ENCODE peak calls at places on chromosomes 13 and 19, in seven cellular contexts. T is dorsolateral prefrontal cortex; X is spleen; S is aorta; G is GM23248; Q is effector memory CD4-positive, alpha-beta T cell; W is CD4-positive, alpha-beta T cell. I is an unnamed sample.

GRCh38 chr13:25415196-25415595 is 43.4 kb downstream of the ATP8A2 start:
- DNase-seq in Q (no peak), T (no peak), G (no peak), W (no peak), X (no peak), S (no peak), I (no peak)

GRCh38 chr13:96499646-96500045 is 409.7 kb downstream of the HS6ST3 start:
- DNase-seq in Q (no peak), T (peak; percentile 31), G (no peak), X (no peak), W (no peak), S (no peak), I (no peak)

GRCh38 chr19:17211547-17212446 is 3.4 kb upstream of the USE1 start:
- DNase-seq in G (no peak), X (peak; percentile 76), S (peak; percentile 55), T (no peak), W (no peak), Q (no peak), I (no peak)

GRCh38 chr19:611506-611869 is 21.8 kb downstream of the HCN2 start:
- DNase-seq in X (no peak), S (no peak), T (no peak), W (no peak), G (peak; percentile 98), Q (no peak), I (peak; percentile 71)

GRCh38 chr19:3642987-3643386 is 16.4 kb upstream of the CACTIN start:
- DNase-seq in S (no peak), W (no peak), G (peak; percentile 32), X (no peak), T (no peak), Q (no peak), I (no peak)

GRCh38 chr19:40363128-40363527 is 14.6 kb downstream of the PLD3 start:
- DNase-seq in G (no peak), S (no peak), X (no peak), W (no peak), Q (no peak), T (no peak), I (no peak)

GRCh38 chr13:46679369-46680180 is 117.4 kb downstream of the ESD start:
- DNase-seq in G (peak; percentile 87), Q (no peak), T (no peak), S (no peak), W (no peak), X (peak; percentile 84), I (peak; percentile 12)

GRCh38 chr13:79401259-79402071 is 4.6 kb downstream of the RBM26 start:
- DNase-seq in Q (no peak), X (no peak), G (no peak), W (no peak), T (no peak), S (no peak), I (no peak)

GRCh38 chr13:112943309-112944125 is 25.5 kb upstream of the MCF2L start:
- DNase-seq in X (peak; percentile 83), Q (no peak), S (peak; percentile 72), G (peak; percentile 52), W (no peak), T (no peak), I (no peak)

GRCh38 chr19:2332341-2333026 is 4.0 kb downstream of the SPPL2B start:
- DNase-seq in T (no peak), Q (no peak), W (peak; percentile 38), X (peak; percentile 93), S (no peak), G (no peak), I (peak; percentile 31)

GRCh38 chr19:13860679-13861391 is 16.1 kb upstream of the NANOS3 start:
- DNase-seq in Q (no peak), T (no peak), X (peak; percentile 75), W (no peak), S (no peak), G (no peak), I (no peak)

GRCh38 chr19:34688592-34688991 is 11.1 kb downstream of the ZNF302 start:
- DNase-seq in S (no peak), Q (no peak), G (no peak), X (no peak), T (no peak), W (no peak), I (no peak)

GRCh38 chr13:42068886-42069285 is 20.4 kb downstream of the DGKH start:
- DNase-seq in W (no peak), T (no peak), Q (no peak), S (no peak), X (no peak), G (no peak), I (no peak)

GRCh38 chr13:19586904-19587634 is 25.7 kb upstream of the TPTE2 start:
- DNase-seq in X (peak; percentile 90), G (peak; percentile 26), Q (peak; percentile 67), W (peak; percentile 63), T (no peak), S (peak; percentile 64), I (peak; percentile 82)

GRCh38 chr13:98399756-98400155 is 177.2 kb downstream of the STK24 start:
- DNase-seq in Q (no peak), X (no peak), W (no peak), T (no peak), G (peak; percentile 49), S (no peak), I (no peak)

GRCh38 chr19:48752511-48753365 is at the start of gene FUT1:
- DNase-seq in W (peak; percentile 10), G (peak; percentile 39), T (peak; percentile 45), X (peak; percentile 89), Q (peak; percentile 29), S (peak; percentile 69), I (peak; percentile 14)

GRCh38 chr13:110173247-110173818 is 133.6 kb downstream of the COL4A1 start:
- DNase-seq in Q (no peak), G (peak; percentile 18), W (no peak), T (no peak), X (no peak), S (no peak), I (no peak)

GRCh38 chr19:34961775-34962174 is 2.3 kb downstream of the ZNF792 start:
- DNase-seq in Q (no peak), T (no peak), S (no peak), G (no peak), W (no peak), X (no peak), I (no peak)

GRCh38 chr19:43584484-43584883 is 8.9 kb downstream of the PINLYP start:
- DNase-seq in W (no peak), T (no peak), X (no peak), G (no peak), Q (no peak), S (no peak), I (no peak)

GRCh38 chr19:42121666-42122069 is 10.6 kb downstream of the POU2F2 start:
- DNase-seq in T (no peak), Q (peak; percentile 68), S (peak; percentile 89), X (peak; percentile 92), G (peak; percentile 85), W (peak; percentile 82), I (peak; percentile 84)

DNA sequence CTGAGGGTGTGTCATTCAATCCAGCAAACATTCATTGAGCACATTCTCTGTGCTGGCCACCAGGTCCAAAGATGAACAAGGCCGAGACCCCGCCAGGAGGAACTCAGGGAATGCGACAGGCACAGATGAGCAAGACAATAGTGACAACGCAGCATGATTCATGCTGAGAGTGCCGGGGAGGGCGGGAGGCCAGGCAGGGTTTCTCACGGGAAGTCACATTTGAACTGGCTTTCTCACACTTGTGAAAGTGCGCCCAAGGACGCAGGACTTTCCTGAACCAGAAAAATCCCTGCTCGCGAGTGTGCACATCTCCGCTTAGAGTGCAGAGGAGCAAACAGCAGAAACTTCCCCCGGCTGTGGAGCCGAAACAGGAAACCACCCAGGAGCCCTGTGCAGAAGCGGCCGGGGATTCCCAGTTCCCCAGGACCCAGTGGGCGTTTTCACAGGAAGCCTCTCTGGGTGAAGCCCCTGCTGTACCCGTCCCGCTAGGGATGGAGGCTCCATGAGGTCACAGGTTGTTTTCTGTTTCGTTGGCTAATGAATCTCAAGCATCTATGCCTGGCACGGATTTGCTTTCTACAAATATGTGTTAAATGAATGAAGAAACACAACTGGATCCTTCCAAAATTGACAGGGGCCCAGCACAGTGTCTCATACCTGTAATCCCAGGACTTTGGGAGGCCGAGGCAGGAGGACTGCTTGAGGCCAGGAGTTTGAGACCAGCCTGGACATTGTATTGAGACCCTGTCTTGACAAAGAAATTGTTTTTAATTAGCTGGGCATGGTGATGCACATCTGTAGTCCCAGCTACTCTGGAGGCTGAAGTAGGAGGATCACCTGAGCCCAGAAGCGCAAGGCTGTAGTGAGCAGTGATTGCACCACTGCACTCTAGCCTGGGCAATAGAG is 68.4 kb upstream of the TM9SF2 start:
- DNase-seq in T (peak; percentile 43), G (peak; percentile 92), Q (peak; percentile 85), S (peak; percentile 89), X (peak; percentile 92), W (peak; percentile 62), I (peak; percentile 57)
- H3K27ac ChIP-seq in T (no peak overlapping the region), G (peak overlapping the region; percentile 67), Q (peak overlapping the region; percentile 83), S (no peak overlapping the region), X (peak overlapping the region; percentile 52), W (peak overlapping the region; percentile 69), I (peak overlapping the region; percentile 50)

GRCh38 chr19:15591796-15592195 is 23.2 kb upstream of the CYP4F8 start:
- DNase-seq in Q (no peak), G (no peak), X (no peak), S (no peak), W (no peak), T (no peak), I (no peak)
- H3K27ac ChIP-seq in Q (no peak overlapping the region), G (no peak overlapping the region), X (no peak overlapping the region), S (no peak overlapping the region), W (no peak overlapping the region), T (no peak overlapping the region), I (no peak overlapping the region)

GRCh38 chr13:102142473-102142826 is 259.4 kb downstream of the FGF14 start:
- DNase-seq in Q (no peak), T (no peak), W (no peak), S (no peak), G (no peak), X (no peak), I (no peak)

GRCh38 chr13:102141625-102142472 is 260.0 kb downstream of the FGF14 start:
- DNase-seq in Q (no peak), W (no peak), X (no peak), G (peak; percentile 67), T (no peak), S (no peak), I (no peak)

GRCh38 chr13:102147353-102147752 is 254.5 kb downstream of the FGF14 start:
- DNase-seq in X (no peak), G (no peak), W (no peak), T (no peak), S (no peak), Q (no peak), I (no peak)

GRCh38 chr13:102145750-102146149 is 256.1 kb downstream of the FGF14 start:
- DNase-seq in G (no peak), Q (no peak), W (no peak), T (no peak), S (no peak), X (no peak), I (no peak)
- H3K27ac ChIP-seq in G (no peak overlapping the region), Q (no peak overlapping the region), W (no peak overlapping the region), T (no peak overlapping the region), S (no peak overlapping the region), X (no peak overlapping the region), I (no peak overlapping the region)

DNA sequence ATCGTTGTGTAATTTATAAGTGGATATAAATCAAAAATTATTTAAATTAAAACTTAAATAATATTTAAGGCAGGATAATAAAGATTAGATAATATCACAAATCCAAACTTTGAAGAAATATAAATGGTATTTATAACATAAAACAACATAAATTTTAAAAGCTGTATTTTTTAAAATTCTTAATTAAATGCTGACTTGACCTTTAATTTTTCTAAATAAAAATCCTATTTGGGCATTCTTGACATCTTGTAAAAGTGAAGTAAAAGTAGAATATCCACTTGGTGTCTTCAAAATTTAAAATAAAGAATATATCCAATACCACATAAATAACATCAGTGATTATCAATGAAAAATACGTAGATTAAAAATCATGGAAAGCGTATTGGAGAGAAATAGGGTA is 87.7 kb downstream of the TNFSF13B start:
- DNase-seq in G (no peak), S (no peak), W (no peak), T (no peak), X (no peak), Q (no peak), I (no peak)
- H3K27ac ChIP-seq in G (no peak overlapping the region), S (no peak overlapping the region), W (no peak overlapping the region), T (no peak overlapping the region), X (no peak overlapping the region), Q (no peak overlapping the region), I (no peak overlapping the region)

I was measured in CD8-positive, alpha-beta T cell.